ENCODE peak calls at places on chromosomes 11 and 22, in ten cellular contexts. M is T-helper 9 cell; A is fibroblast of pulmonary artery; B is foreskin fibroblast; L is stimulated activated CD4-positive, alpha-beta T cell treated with anti-CD3 and anti-CD28 coated beads, Interleukin-1b, Interleukin-23, amount 100 ng/mL, for 4 hours; G is right cardiac atrium; N is fibroblast of mammary gland; X is NCI-H1417; O is stimulated activated CD8-positive, alpha-beta memory T cell treated with anti-CD3 and anti-CD28 coated beads, Interleukin-4, amount 100 ng/mL, for 1 hour; F is C1 segment of cervical spinal cord. V is an unnamed sample.

GRCh38 chr22:41411021-41411851 is 29.5 kb downstream of the TEF start:
- DNase-seq in G (no peak), B (peak; percentile 56), O (no peak), A (no peak), M (no peak), L (no peak), X (no peak), F (peak; percentile 41), N (no peak), V (no peak)

GRCh38 chr11:77418155-77418980 is 55.5 kb downstream of the PAK1 start:
- DNase-seq in A (no peak), M (no peak), F (no peak), X (no peak), B (no peak), N (no peak), L (no peak), G (no peak), O (no peak), V (no peak)

GRCh38 chr11:12884751-12885318 is 124.3 kb upstream of the RASSF10 start:
- DNase-seq in A (no peak), O (no peak), F (no peak), B (peak; percentile 41), L (no peak), N (no peak), G (no peak), X (no peak), M (no peak), V (no peak)

GRCh38 chr11:31815743-31816466 is 4.8 kb upstream of the PAX6 start:
- DNase-seq in M (no peak), G (no peak), N (no peak), B (no peak), A (no peak), F (no peak), O (no peak), X (peak; percentile 47), L (no peak), V (no peak)

GRCh38 chr11:34403431-34403830 is 35.3 kb upstream of the CAT start:
- DNase-seq in M (no peak), F (no peak), L (no peak), N (no peak), O (no peak), X (no peak), G (no peak), A (no peak), B (no peak), V (no peak)

GRCh38 chr22:49845666-49846459 is 7.8 kb upstream of the ZBED4 start:
- DNase-seq in M (no peak), A (no peak), L (no peak), X (no peak), O (no peak), G (no peak), B (no peak), N (no peak), F (no peak), V (no peak)

GRCh38 chr22:27686534-27686933 is 115.0 kb downstream of the MN1 start:
- DNase-seq in O (no peak), B (peak; percentile 87), N (peak; percentile 64), F (peak; percentile 68), A (peak; percentile 93), G (peak; percentile 89), X (no peak), M (no peak), L (no peak), V (no peak)

GRCh38 chr22:44304354-44304753 is 8.4 kb downstream of the SHISAL1 start:
- DNase-seq in O (no peak), M (no peak), A (peak; percentile 25), L (no peak), N (peak; percentile 60), X (no peak), G (no peak), F (no peak), B (peak; percentile 27), V (peak; percentile 89)

GRCh38 chr11:9530020-9530628 is 43.3 kb upstream of the WEE1 start:
- DNase-seq in X (no peak), O (no peak), G (no peak), M (no peak), N (no peak), A (peak; percentile 60), L (no peak), B (no peak), F (no peak), V (no peak)

GRCh38 chr11:1706634-1707400 is 9.8 kb downstream of the KRTAP5-6 start:
- DNase-seq in G (no peak), O (no peak), A (no peak), F (no peak), B (no peak), N (peak; percentile 9), L (no peak), X (no peak), M (no peak), V (no peak)